ENCODE peak calls at places on chromosome 10, in six cellular contexts. One of them, this sample, is unnamed. For H3K4me1 and H3K27me3, the result is how much of the 10 kb centered on the place peaks cover.

GRCh38 chr10:51658075-51658474 is 41.3 kb downstream of the CSTF2T start:
- DNase-seq in HepG2: no peak
- DNase-seq in testis: no peak
- DNase-seq in transverse colon: no peak
- DNase-seq in fibroblast of lung: no peak
- DNase-seq in IMR-90: no peak
- DNase-seq in this sample: no peak

GRCh38 chr10:45044290-45044689 is 43.6 kb downstream of the ZNF22 start:
- DNase-seq in HepG2: no peak
- DNase-seq in testis: no peak
- DNase-seq in transverse colon: no peak
- DNase-seq in fibroblast of lung: no peak
- DNase-seq in IMR-90: no peak
- DNase-seq in this sample: no peak

GRCh38 chr10:102783541-102783930 is 39.8 kb downstream of the WBP1L start:
- DNase-seq in HepG2: no peak
- DNase-seq in testis: no peak
- DNase-seq in transverse colon: no peak
- DNase-seq in fibroblast of lung: no peak
- DNase-seq in IMR-90: no peak
- DNase-seq in this sample: no peak

GRCh38 chr10:28241766-28242399 is 61.0 kb downstream of the MPP7 start:
- DNase-seq in HepG2: peak
- DNase-seq in testis: peak
- DNase-seq in transverse colon: peak
- DNase-seq in fibroblast of lung: peak
- DNase-seq in IMR-90: peak
- DNase-seq in this sample: no peak

GRCh38 chr10:110268931-110269640 is 35.6 kb downstream of the SMNDC1 start:
- DNase-seq in HepG2: no peak
- DNase-seq in testis: no peak
- DNase-seq in transverse colon: no peak
- DNase-seq in fibroblast of lung: no peak
- DNase-seq in IMR-90: no peak
- DNase-seq in this sample: no peak

GRCh38 chr10:93804200-93804599 is 46.5 kb downstream of the LGI1 start:
- DNase-seq in HepG2: no peak
- DNase-seq in testis: no peak
- DNase-seq in transverse colon: no peak
- DNase-seq in fibroblast of lung: no peak
- DNase-seq in IMR-90: no peak
- DNase-seq in this sample: no peak

GRCh38 chr10:680146-680545 is 9.3 kb downstream of the DIP2C start:
- DNase-seq in HepG2: no peak
- DNase-seq in testis: peak
- DNase-seq in transverse colon: no peak
- DNase-seq in fibroblast of lung: no peak
- DNase-seq in IMR-90: no peak
- DNase-seq in this sample: no peak

GRCh38 chr10:77560052-77560451 is 77.6 kb downstream of the KCNMA1 start:
- DNase-seq in HepG2: no peak
- DNase-seq in testis: no peak
- DNase-seq in transverse colon: no peak
- DNase-seq in fibroblast of lung: no peak
- DNase-seq in IMR-90: no peak
- DNase-seq in this sample: no peak

GRCh38 chr10:62178568-62178967 is 90.1 kb downstream of the RTKN2 start:
- DNase-seq in HepG2: no peak
- DNase-seq in testis: no peak
- DNase-seq in transverse colon: no peak
- DNase-seq in fibroblast of lung: no peak
- DNase-seq in IMR-90: peak
- DNase-seq in this sample: no peak

GRCh38 chr10:17140386-17140761 is 10.8 kb upstream of the CUBN start:
- DNase-seq in HepG2: no peak
- DNase-seq in testis: no peak
- DNase-seq in transverse colon: no peak
- DNase-seq in fibroblast of lung: no peak
- DNase-seq in IMR-90: no peak
- DNase-seq in this sample: no peak

GRCh38 chr10:61662794-61663259 is at the start of gene CABCOCO1:
- DNase-seq in HepG2: no peak
- DNase-seq in testis: peak
- DNase-seq in transverse colon: peak
- DNase-seq in fibroblast of lung: peak
- DNase-seq in IMR-90: peak
- DNase-seq in this sample: peak

GRCh38 chr10:113187066-113187777 is 237.2 kb downstream of the TCF7L2 start:
- DNase-seq in HepG2: peak
- DNase-seq in testis: peak
- DNase-seq in transverse colon: no peak
- DNase-seq in fibroblast of lung: peak
- DNase-seq in IMR-90: no peak
- DNase-seq in this sample: peak

GRCh38 chr10:82757907-82758306 is 882.9 kb downstream of the NRG3 start:
- DNase-seq in HepG2: no peak
- DNase-seq in testis: no peak
- DNase-seq in transverse colon: no peak
- DNase-seq in fibroblast of lung: no peak
- DNase-seq in IMR-90: no peak
- DNase-seq in this sample: no peak

DNA sequence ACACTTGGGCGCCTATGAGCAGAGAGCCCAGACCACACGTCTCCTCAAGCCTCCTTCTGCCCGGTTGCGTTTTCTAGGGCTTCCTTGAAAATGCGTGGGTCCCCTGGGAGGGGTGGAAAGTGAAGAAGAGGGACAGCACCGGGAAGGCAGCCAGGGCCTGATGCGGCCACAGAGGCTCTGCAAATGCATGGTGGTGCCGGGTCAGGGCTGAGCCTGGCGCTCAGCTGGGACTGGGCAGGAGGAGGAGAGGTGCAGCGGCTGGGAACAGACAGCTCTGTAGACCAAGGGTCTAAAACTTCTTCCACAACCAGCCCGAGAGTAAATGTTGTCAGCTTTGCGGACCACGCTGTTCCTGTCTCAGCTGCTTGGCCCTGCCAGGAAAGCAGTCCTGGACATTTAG is 1.6 kb downstream of the DPYSL4 start:
- DNase-seq in HepG2: no peak
- DNase-seq in testis: no peak
- DNase-seq in transverse colon: no peak
- DNase-seq in fibroblast of lung: no peak
- DNase-seq in IMR-90: no peak
- DNase-seq in this sample: no peak
- H3K4me1 ChIP-seq in HepG2: under half
- H3K4me1 ChIP-seq in testis: under half
- H3K4me1 ChIP-seq in transverse colon: under half
- H3K4me1 ChIP-seq in fibroblast of lung: under half
- H3K4me1 ChIP-seq in IMR-90: under half
- H3K4me1 ChIP-seq in this sample: under half

GRCh38 chr10:67506757-67507091 is 189.3 kb downstream of the CTNNA3 start:
- DNase-seq in HepG2: no peak
- DNase-seq in testis: no peak
- DNase-seq in transverse colon: no peak
- DNase-seq in fibroblast of lung: no peak
- DNase-seq in IMR-90: no peak
- DNase-seq in this sample: no peak

GRCh38 chr10:67506083-67506756 is 189.8 kb downstream of the CTNNA3 start:
- DNase-seq in HepG2: no peak
- DNase-seq in testis: no peak
- DNase-seq in transverse colon: no peak
- DNase-seq in fibroblast of lung: no peak
- DNase-seq in IMR-90: no peak
- DNase-seq in this sample: no peak
- TF ChIP-seq CTCF in HepG2: peak
- TF ChIP-seq CTCF in testis: no peak
- TF ChIP-seq CTCF in transverse colon: no peak
- TF ChIP-seq CTCF in fibroblast of lung: no peak
- TF ChIP-seq CTCF in IMR-90: no peak
- TF ChIP-seq CTCF in this sample: no peak

DNA sequence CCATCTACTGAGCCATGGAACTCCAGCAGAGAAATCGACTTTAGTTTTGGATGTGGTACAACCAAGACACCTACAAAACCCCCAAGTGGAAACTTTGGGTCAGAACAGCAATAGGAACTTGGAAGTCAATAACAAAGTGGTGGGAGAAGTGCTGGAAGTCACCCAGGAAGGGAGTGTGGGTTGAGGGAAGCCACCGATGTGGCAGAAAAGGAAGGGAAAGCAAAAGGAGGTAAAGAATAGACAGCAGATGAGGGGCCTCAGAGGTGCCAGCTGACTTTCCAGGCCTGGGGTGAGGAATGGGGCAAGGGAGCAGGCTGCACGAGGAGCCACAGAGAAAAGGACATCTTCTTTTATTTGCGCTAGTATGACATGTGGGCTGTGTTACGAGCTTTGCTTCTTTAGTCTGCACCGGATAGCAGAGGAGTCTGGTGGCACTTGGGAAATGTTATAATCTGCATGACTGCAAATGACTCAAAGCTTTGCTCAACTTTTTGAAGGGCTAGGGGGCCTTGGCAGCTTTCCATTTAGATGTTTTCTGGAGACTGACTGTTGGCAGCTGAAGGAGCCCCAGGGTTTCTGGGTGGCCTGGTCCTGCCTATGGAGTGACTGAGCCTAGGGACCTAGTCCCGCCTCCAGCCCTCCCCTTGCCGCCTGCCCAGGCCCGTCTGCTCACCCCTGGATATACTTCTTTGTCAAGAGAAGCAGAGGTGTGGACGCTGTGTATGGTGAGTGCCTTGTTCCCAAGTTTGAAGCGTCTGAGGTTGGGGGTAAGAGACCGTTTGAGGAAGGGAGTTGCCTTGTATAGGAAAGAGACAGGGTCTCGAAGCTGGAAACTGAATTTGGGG is 5.0 kb downstream of the PRXL2A start:
- DNase-seq in HepG2: no peak
- DNase-seq in testis: no peak
- DNase-seq in transverse colon: no peak
- DNase-seq in fibroblast of lung: peak
- DNase-seq in IMR-90: peak
- DNase-seq in this sample: no peak
- H3K27me3 ChIP-seq in HepG2: under half
- H3K27me3 ChIP-seq in testis: under half
- H3K27me3 ChIP-seq in transverse colon: under half
- H3K27me3 ChIP-seq in fibroblast of lung: under half
- H3K27me3 ChIP-seq in IMR-90: under half
- H3K27me3 ChIP-seq in this sample: under half

GRCh38 chr10:26858707-26859034 is 2.1 kb downstream of the ABI1 start:
- DNase-seq in HepG2: no peak
- DNase-seq in testis: no peak
- DNase-seq in transverse colon: no peak
- DNase-seq in fibroblast of lung: peak
- DNase-seq in IMR-90: no peak
- DNase-seq in this sample: no peak
- H3K4me1 ChIP-seq in HepG2: half or more
- H3K4me1 ChIP-seq in testis: under half
- H3K4me1 ChIP-seq in transverse colon: under half
- H3K4me1 ChIP-seq in fibroblast of lung: under half
- H3K4me1 ChIP-seq in IMR-90: under half
- H3K4me1 ChIP-seq in this sample: under half

GRCh38 chr10:120782336-120782735 is 68.8 kb upstream of the WDR11 start:
- DNase-seq in HepG2: no peak
- DNase-seq in testis: no peak
- DNase-seq in transverse colon: no peak
- DNase-seq in fibroblast of lung: no peak
- DNase-seq in IMR-90: no peak
- DNase-seq in this sample: no peak
- TF ChIP-seq CTCF in HepG2: no peak
- TF ChIP-seq CTCF in testis: no peak
- TF ChIP-seq CTCF in transverse colon: no peak
- TF ChIP-seq CTCF in fibroblast of lung: no peak
- TF ChIP-seq CTCF in IMR-90: no peak
- TF ChIP-seq CTCF in this sample: no peak

GRCh38 chr10:123908379-123908778 is 16.8 kb upstream of the CPXM2 start:
- DNase-seq in HepG2: no peak
- DNase-seq in testis: no peak
- DNase-seq in transverse colon: no peak
- DNase-seq in fibroblast of lung: no peak
- DNase-seq in IMR-90: no peak
- DNase-seq in this sample: no peak

GRCh38 chr10:123906884-123907652 is 15.5 kb upstream of the CPXM2 start:
- DNase-seq in HepG2: no peak
- DNase-seq in testis: no peak
- DNase-seq in transverse colon: no peak
- DNase-seq in fibroblast of lung: no peak
- DNase-seq in IMR-90: no peak
- DNase-seq in this sample: no peak

GRCh38 chr10:123912466-123913201 is 21.0 kb upstream of the CPXM2 start:
- DNase-seq in HepG2: no peak
- DNase-seq in testis: no peak
- DNase-seq in transverse colon: no peak
- DNase-seq in fibroblast of lung: no peak
- DNase-seq in IMR-90: no peak
- DNase-seq in this sample: no peak

GRCh38 chr10:123911866-123912265 is 20.3 kb upstream of the CPXM2 start:
- DNase-seq in HepG2: no peak
- DNase-seq in testis: no peak
- DNase-seq in transverse colon: no peak
- DNase-seq in fibroblast of lung: no peak
- DNase-seq in IMR-90: no peak
- DNase-seq in this sample: no peak

GRCh38 chr10:123909866-123910265 is 18.3 kb upstream of the CPXM2 start:
- DNase-seq in HepG2: no peak
- DNase-seq in testis: no peak
- DNase-seq in transverse colon: no peak
- DNase-seq in fibroblast of lung: no peak
- DNase-seq in IMR-90: no peak
- DNase-seq in this sample: no peak
- H3K27me3 ChIP-seq in HepG2: half or more
- H3K27me3 ChIP-seq in testis: under half
- H3K27me3 ChIP-seq in transverse colon: under half
- H3K27me3 ChIP-seq in fibroblast of lung: under half
- H3K27me3 ChIP-seq in IMR-90: under half
- H3K27me3 ChIP-seq in this sample: under half

GRCh38 chr10:79353726-79354125 is 6.5 kb downstream of the PPIF start:
- DNase-seq in HepG2: no peak
- DNase-seq in testis: peak
- DNase-seq in transverse colon: no peak
- DNase-seq in fibroblast of lung: no peak
- DNase-seq in IMR-90: no peak
- DNase-seq in this sample: no peak
- H3K4me1 ChIP-seq in HepG2: half or more
- H3K4me1 ChIP-seq in testis: under half
- H3K4me1 ChIP-seq in transverse colon: under half
- H3K4me1 ChIP-seq in fibroblast of lung: under half
- H3K4me1 ChIP-seq in IMR-90: under half
- H3K4me1 ChIP-seq in this sample: under half

This sample was measured in pancreas.